ENCODE peak calls at places on chromosomes 11 and 22, in seven cellular contexts. G is stimulated activated CD4-positive, alpha-beta T cell treated with anti-CD3 and anti-CD28 coated beads, Interleukin-15, amount 100 ng/mL, for 1 hour; Z is amniotic epithelial cell; J is ELR; E is heart left ventricle; X is stimulated activated CD8-positive, alpha-beta memory T cell treated with anti-CD3 and anti-CD28 coated beads, Interleukin-15, amount 100 ng/mL, for 1 hour; O is kidney tubule cell. L is an unnamed sample.

GRCh38 chr11:7595016-7595869 is 78.1 kb downstream of the CYB5R2 start:
- DNase-seq in G (no peak), Z (peak; percentile 53), J (no peak), E (no peak), X (no peak), O (no peak), L (no peak)

GRCh38 chr11:88288560-88288959 is 49.0 kb downstream of the CTSC start:
- DNase-seq in G (no peak), Z (no peak), J (no peak), E (no peak), X (no peak), O (no peak), L (no peak)

GRCh38 chr11:11621881-11622706 is at the start of gene GALNT18:
- DNase-seq in G (peak; percentile 50), Z (peak; percentile 82), J (peak; percentile 88), E (peak; percentile 96), X (no peak), O (peak; percentile 98), L (peak; percentile 44)

GRCh38 chr11:77086521-77087472 is 15.8 kb upstream of the OMP start:
- DNase-seq in G (no peak), Z (no peak), J (no peak), E (peak; percentile 61), X (no peak), O (no peak), L (no peak)

GRCh38 chr22:37021710-37022482 is 2.4 kb downstream of the MPST start:
- DNase-seq in G (peak; percentile 40), Z (peak; percentile 29), J (peak; percentile 65), E (no peak), X (no peak), O (peak; percentile 39), L (peak; percentile 54)

GRCh38 chr11:30992513-30992849 is 377.1 kb downstream of the DCDC1 start:
- DNase-seq in G (no peak), Z (no peak), J (peak; percentile 1), E (no peak), X (no peak), O (no peak), L (no peak)

GRCh38 chr11:91653091-91653754 is 571.4 kb upstream of the FAT3 start:
- DNase-seq in G (no peak), Z (no peak), J (no peak), E (no peak), X (no peak), O (no peak), L (no peak)

GRCh38 chr11:122720482-122720881 is 65.0 kb downstream of the UBASH3B start:
- DNase-seq in G (no peak), Z (peak; percentile 59), J (peak; percentile 49), E (no peak), X (no peak), O (no peak), L (no peak)

GRCh38 chr11:64482588-64482987 is 108.4 kb upstream of the SLC22A12 start:
- DNase-seq in G (no peak), Z (no peak), J (no peak), E (no peak), X (no peak), O (no peak), L (no peak)